ENCODE peak calls at places on chromosomes 2 and 18, in seven cellular contexts. C is BE2C, X is fibroblast of lung, P is H9, O is pancreas, D is endodermal cell, T is tibial artery. E is an unnamed sample. For H3K9me3 and H3K4me1, the result is how much of the 10 kb centered on the place peaks cover.

GRCh38 chr2:160420711-160421110 is 72.9 kb downstream of the RBMS1 start:
- DNase-seq in C (no peak), X (no peak), P (no peak), O (no peak), D (no peak), T (no peak), E (no peak)

GRCh38 chr2:235594964-235595363 is 101.1 kb downstream of the AGAP1 start:
- DNase-seq in C (no peak), X (no peak), P (no peak), O (no peak), D (no peak), T (no peak), E (peak)

GRCh38 chr2:199463708-199464613 is 6.2 kb upstream of the SATB2 start:
- DNase-seq in C (no peak), X (no peak), P (peak), O (peak), D (peak), T (no peak), E (peak)

GRCh38 chr2:6826081-6826913 is 39.4 kb downstream of the CMPK2 start:
- DNase-seq in C (peak), X (peak), P (no peak), O (no peak), D (peak), T (no peak), E (no peak)

GRCh38 chr18:47184419-47185050 is 8.4 kb upstream of the IER3IP1 start:
- DNase-seq in C (peak), X (peak), P (no peak), O (no peak), D (no peak), T (no peak), E (no peak)

GRCh38 chr2:85907671-85908157 is 18.9 kb upstream of the ST3GAL5 start:
- DNase-seq in C (no peak), X (peak), P (no peak), O (no peak), D (no peak), T (no peak), E (no peak)

GRCh38 chr2:88626171-88627054 is 851 bp downstream of the EIF2AK3 start:
- DNase-seq in C (peak), X (no peak), P (peak), O (peak), D (peak), T (peak), E (peak)

GRCh38 chr2:12412898-12413305 is 303.8 kb upstream of the TRIB2 start:
- DNase-seq in C (peak), X (peak), P (no peak), O (no peak), D (no peak), T (no peak), E (no peak)

DNA sequence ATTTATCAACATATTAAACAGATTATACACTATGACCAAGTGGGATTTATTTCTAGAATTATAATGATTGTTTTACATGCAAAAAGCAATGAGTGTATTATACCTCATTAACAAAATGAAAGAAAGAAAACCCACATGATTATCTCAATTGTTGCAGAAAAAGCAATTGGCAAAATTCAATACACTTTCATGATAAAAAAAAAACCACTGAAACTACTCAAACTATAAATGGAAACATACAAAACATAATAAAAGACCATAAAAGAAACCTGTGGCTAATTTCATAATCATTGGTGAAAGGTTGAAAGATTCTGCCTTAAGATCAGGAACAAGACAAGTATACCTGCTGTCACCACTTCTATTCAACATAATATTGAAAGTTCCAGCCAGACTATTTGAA is 325.9 kb downstream of the AKAIN1 start:
- DNase-seq in C (no peak), X (no peak), P (no peak), O (no peak), D (no peak), T (no peak), E (no peak)
- H3K9me3 ChIP-seq in C (under half), X (under half), P (under half), O (under half), D (under half), T (under half), E (half or more)

GRCh38 chr18:9824862-9825479 is 60.8 kb upstream of the TXNDC2 start:
- DNase-seq in C (no peak), X (no peak), P (no peak), O (no peak), D (peak), T (no peak), E (no peak)

GRCh38 chr18:9822587-9822986 is 63.2 kb upstream of the TXNDC2 start:
- DNase-seq in C (no peak), X (no peak), P (no peak), O (no peak), D (no peak), T (no peak), E (no peak)

GRCh38 chr18:9824474-9824832 is 61.3 kb upstream of the TXNDC2 start:
- DNase-seq in C (no peak), X (peak), P (no peak), O (no peak), D (peak), T (no peak), E (no peak)

GRCh38 chr18:9825571-9826073 is 60.2 kb upstream of the TXNDC2 start:
- DNase-seq in C (no peak), X (peak), P (no peak), O (no peak), D (peak), T (no peak), E (no peak)

DNA sequence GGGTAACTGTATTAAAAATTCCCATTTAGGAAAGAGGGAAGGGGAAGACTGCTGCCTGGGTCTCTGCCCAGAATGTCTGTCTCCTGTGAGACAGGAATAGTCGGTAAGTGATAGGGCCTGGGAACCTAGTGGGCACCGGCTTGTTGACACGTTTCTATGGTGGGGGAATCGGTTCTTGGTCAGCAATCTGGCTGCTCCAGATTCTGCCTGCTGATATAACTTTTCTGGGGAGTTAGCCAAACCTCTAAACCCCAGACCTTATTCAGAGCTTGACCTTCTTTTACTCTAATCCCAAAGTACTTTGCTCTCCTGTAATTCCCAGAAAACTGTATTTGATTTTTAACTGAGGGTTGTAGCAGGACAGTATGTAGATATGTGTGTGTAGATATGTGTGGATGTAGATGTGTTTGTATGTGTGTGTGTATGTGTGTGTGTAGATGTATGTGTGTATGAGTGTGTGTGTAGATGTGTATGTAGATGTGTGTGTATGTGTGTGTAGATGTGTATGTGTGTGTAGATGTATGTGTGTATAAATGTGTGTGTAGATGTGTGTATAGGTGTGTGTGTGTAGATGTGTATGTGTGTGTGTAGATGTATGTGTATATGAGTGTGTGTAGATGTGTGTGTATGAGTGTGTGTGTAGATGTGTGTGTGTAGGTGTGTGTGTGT is 61.8 kb upstream of the TXNDC2 start:
- DNase-seq in C (no peak), X (peak), P (no peak), O (no peak), D (peak), T (no peak), E (no peak)
- H3K4me1 ChIP-seq in C (under half), X (under half), P (under half), O (under half), D (under half), T (under half), E (under half)

GRCh38 chr2:166917433-166917832 is 29.2 kb downstream of the XIRP2 start:
- DNase-seq in C (no peak), X (peak), P (no peak), O (no peak), D (no peak), T (no peak), E (no peak)

DNA sequence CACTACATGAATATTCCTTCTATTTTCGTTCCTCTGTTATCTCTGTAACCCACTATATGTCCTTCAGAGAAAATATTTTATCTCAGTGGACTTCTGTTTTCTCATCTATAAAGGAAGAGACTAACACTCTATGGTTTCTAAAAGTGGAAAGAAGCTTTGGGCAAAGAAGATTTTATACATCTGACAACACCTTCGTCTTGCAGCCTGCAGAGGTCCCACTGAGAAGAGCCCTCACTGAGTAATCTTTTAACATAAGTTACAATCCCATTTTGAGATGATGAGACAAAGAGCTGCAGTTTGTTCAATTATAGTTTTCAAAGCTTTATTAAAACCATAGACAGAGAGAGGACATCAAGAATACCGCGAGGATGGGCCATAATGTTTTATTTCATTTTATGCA is 28.7 kb downstream of the XIRP2 start:
- DNase-seq in C (no peak), X (peak), P (no peak), O (no peak), D (no peak), T (no peak), E (no peak)
- TF ChIP-seq CTCF in C (no peak), X (peak), P (no peak), O (no peak), D (no peak), T (no peak), E (no peak)

GRCh38 chr2:185511925-185512324 is 226.7 kb upstream of the FSIP2 start:
- DNase-seq in C (no peak), X (no peak), P (no peak), O (no peak), D (no peak), T (no peak), E (no peak)
- H3K9me3 ChIP-seq in C (under half), X (under half), P (under half), O (under half), D (under half), T (under half), E (under half)

GRCh38 chr2:197297772-197298318 is 12.7 kb downstream of the ANKRD44 start:
- DNase-seq in C (no peak), X (no peak), P (no peak), O (no peak), D (no peak), T (no peak), E (no peak)
- H3K4me1 ChIP-seq in C (under half), X (under half), P (under half), O (under half), D (under half), T (under half), E (half or more)

GRCh38 chr2:189115126-189115525 is 64.4 kb downstream of the COL5A2 start:
- DNase-seq in C (no peak), X (peak), P (no peak), O (no peak), D (no peak), T (no peak), E (no peak)
- TF ChIP-seq CTCF in C (no peak), X (peak), P (peak), O (no peak), D (no peak), T (peak), E (no peak)

E was measured in spleen.